ENCODE peak calls at places on chromosomes 1 and 21, in nine cellular contexts. Q, Z, I, A, L, K, X, W and D are unnamed samples.

GRCh38 chr1:231971397-231972233 is 345.0 kb downstream of the DISC1 start:
- DNase-seq in K (peak), W (no peak), I (no peak), A (no peak), Z (no peak), X (no peak), Q (no peak), L (no peak), D (no peak)

GRCh38 chr21:30408782-30409494 is 13.1 kb downstream of the KRTAP13-1 start:
- DNase-seq in W (no peak), Q (peak), Z (peak), K (peak), L (peak), I (no peak), A (no peak), X (peak), D (peak)

GRCh38 chr1:235954306-235955283 is 87.9 kb upstream of the LYST start:
- DNase-seq in W (no peak), X (no peak), A (no peak), K (no peak), L (peak), I (no peak), Z (peak), Q (no peak), D (peak)

GRCh38 chr1:116228501-116228900 is 117.3 kb downstream of the MAB21L3 start:
- DNase-seq in L (no peak), X (no peak), W (no peak), K (no peak), Q (no peak), A (no peak), Z (no peak), I (no peak), D (no peak)

GRCh38 chr1:1073743-1074587 is at the start of gene RNF223:
- DNase-seq in X (peak), Z (peak), L (peak), I (no peak), W (no peak), A (no peak), Q (no peak), K (no peak), D (no peak)

GRCh38 chr21:38349111-38349746 is 92.4 kb downstream of the KCNJ15 start:
- DNase-seq in Q (no peak), K (no peak), W (no peak), X (no peak), Z (no peak), I (no peak), A (no peak), L (no peak), D (peak)

GRCh38 chr1:159647616-159648015 is 60.0 kb downstream of the APCS start:
- DNase-seq in I (no peak), Z (no peak), Q (no peak), A (no peak), W (no peak), X (no peak), L (no peak), K (no peak), D (no peak)

GRCh38 chr1:156214024-156214748 is 1.4 kb downstream of the PMF1 start:
- DNase-seq in Z (no peak), K (peak), W (peak), A (no peak), Q (no peak), L (no peak), X (no peak), I (no peak), D (peak)

GRCh38 chr1:150268342-150268705 is 492 bp downstream of the APH1A start:
- DNase-seq in Q (no peak), W (peak), K (no peak), A (no peak), I (no peak), Z (peak), X (peak), L (no peak), D (no peak)

GRCh38 chr1:65762081-65762862 is 30.4 kb upstream of the PDE4B start:
- DNase-seq in Q (no peak), I (no peak), K (peak), A (no peak), W (no peak), Z (no peak), L (no peak), X (no peak), D (no peak)

GRCh38 chr1:83998205-83998598 is 730 bp downstream of the TTLL7 start:
- DNase-seq in Q (no peak), A (no peak), Z (no peak), L (no peak), X (no peak), W (no peak), I (no peak), K (peak), D (no peak)

GRCh38 chr1:15762546-15762945 is 4.0 kb downstream of the FBLIM1 start:
- DNase-seq in W (no peak), X (no peak), L (no peak), A (no peak), Z (no peak), K (no peak), I (no peak), Q (no peak), D (no peak)

GRCh38 chr1:232142403-232143314 is 487.3 kb downstream of the SIPA1L2 start:
- DNase-seq in X (no peak), L (no peak), W (peak), K (peak), Q (no peak), A (peak), I (peak), Z (peak), D (no peak)

GRCh38 chr1:80656011-80656627 is 1144.6 kb upstream of the ADGRL2 start:
- DNase-seq in Q (no peak), L (no peak), I (no peak), A (no peak), Z (peak), X (peak), W (no peak), K (no peak), D (no peak)

GRCh38 chr1:21344750-21345443 is 54.6 kb upstream of the ECE1 start:
- DNase-seq in X (peak), K (no peak), L (peak), Q (no peak), I (no peak), A (no peak), W (no peak), Z (peak), D (peak)

GRCh38 chr1:100485855-100486258 is 52.1 kb upstream of the GPR88 start:
- DNase-seq in K (no peak), X (no peak), Q (no peak), Z (no peak), A (no peak), L (no peak), W (no peak), I (no peak), D (no peak)

GRCh38 chr1:247833601-247834000 is 8.1 kb downstream of the OR11L1 start:
- DNase-seq in Q (no peak), X (no peak), L (no peak), Z (no peak), I (no peak), W (no peak), K (no peak), A (no peak), D (no peak)

GRCh38 chr1:195618287-195618686 is 990.0 kb downstream of the KCNT2 start:
- DNase-seq in A (no peak), X (no peak), I (no peak), Q (no peak), Z (no peak), K (no peak), W (no peak), L (no peak), D (no peak)

GRCh38 chr1:66335859-66336640 is 197.9 kb upstream of the SGIP1 start:
- DNase-seq in X (peak), W (no peak), I (no peak), K (peak), Q (no peak), L (no peak), A (peak), Z (peak), D (peak)

GRCh38 chr1:191895462-191896058 is 262.7 kb upstream of the RGS18 start:
- DNase-seq in W (no peak), K (no peak), I (no peak), Z (no peak), X (no peak), L (no peak), Q (no peak), A (no peak), D (no peak)

GRCh38 chr1:51165540-51165939 is 63.5 kb downstream of the C1orf185 start:
- DNase-seq in A (no peak), K (no peak), I (no peak), Q (no peak), X (no peak), L (no peak), Z (no peak), W (no peak), D (no peak)

GRCh38 chr21:38993561-38993960 is 187.8 kb downstream of the ETS2 start:
- DNase-seq in I (peak), A (no peak), Z (peak), K (peak), L (no peak), X (peak), W (peak), Q (no peak), D (no peak)

GRCh38 chr1:72182859-72183258 is 99.5 kb downstream of the NEGR1 start:
- DNase-seq in L (no peak), Q (no peak), A (no peak), I (no peak), K (no peak), Z (no peak), X (no peak), W (no peak), D (no peak)

GRCh38 chr21:44630440-44630839 is 3.5 kb downstream of the KRTAP10-9 start:
- DNase-seq in X (no peak), W (no peak), Q (no peak), I (no peak), K (no peak), Z (no peak), A (no peak), L (no peak), D (no peak)

GRCh38 chr1:234886081-234886874 is 242.4 kb downstream of the TOMM20 start:
- DNase-seq in Q (no peak), I (no peak), Z (no peak), K (peak), W (peak), X (no peak), L (no peak), A (no peak), D (no peak)